ENCODE peak calls at places on chromosomes 4 and X, in four cellular contexts. One of them, this sample, is unnamed.

GRCh38 chr4:43048570-43048969 is 156.1 kb downstream of the GRXCR1 start:
- DNase-seq in osteocyte: no peak
- DNase-seq in MCF 10A: no peak
- DNase-seq in CD4-positive, alpha-beta T cell: no peak
- DNase-seq in this sample: peak

GRCh38 chrX:124860736-124861135 is 458.9 kb upstream of the TEX13C start:
- DNase-seq in osteocyte: no peak
- DNase-seq in MCF 10A: no peak
- DNase-seq in CD4-positive, alpha-beta T cell: no peak
- DNase-seq in this sample: no peak

GRCh38 chrX:49063715-49064114 is 4.9 kb downstream of the CCDC120 start:
- DNase-seq in osteocyte: no peak
- DNase-seq in MCF 10A: no peak
- DNase-seq in CD4-positive, alpha-beta T cell: no peak
- DNase-seq in this sample: no peak

GRCh38 chr4:7761720-7762119 is 177.9 kb downstream of the AFAP1 start:
- DNase-seq in osteocyte: no peak
- DNase-seq in MCF 10A: peak
- DNase-seq in CD4-positive, alpha-beta T cell: peak
- DNase-seq in this sample: peak

GRCh38 chrX:57772637-57773036 is 92.6 kb upstream of the NLRP2B start:
- DNase-seq in osteocyte: no peak
- DNase-seq in MCF 10A: peak
- DNase-seq in CD4-positive, alpha-beta T cell: no peak
- DNase-seq in this sample: no peak

GRCh38 chrX:114344756-114345155 is 239.1 kb upstream of the HTR2C start:
- DNase-seq in osteocyte: no peak
- DNase-seq in MCF 10A: peak
- DNase-seq in CD4-positive, alpha-beta T cell: no peak
- DNase-seq in this sample: peak

GRCh38 chr4:8840816-8841455 is 30.7 kb downstream of the HMX1 start:
- DNase-seq in osteocyte: no peak
- DNase-seq in MCF 10A: no peak
- DNase-seq in CD4-positive, alpha-beta T cell: no peak
- DNase-seq in this sample: no peak

GRCh38 chr4:85825937-85826678 is 351.2 kb downstream of the ARHGAP24 start:
- DNase-seq in osteocyte: no peak
- DNase-seq in MCF 10A: peak
- DNase-seq in CD4-positive, alpha-beta T cell: no peak
- DNase-seq in this sample: no peak

GRCh38 chr4:114688063-114688462 is 89.5 kb downstream of the UGT8 start:
- DNase-seq in osteocyte: no peak
- DNase-seq in MCF 10A: no peak
- DNase-seq in CD4-positive, alpha-beta T cell: no peak
- DNase-seq in this sample: no peak

GRCh38 chr4:110945600-110945999 is 322.7 kb upstream of the PITX2 start:
- DNase-seq in osteocyte: no peak
- DNase-seq in MCF 10A: no peak
- DNase-seq in CD4-positive, alpha-beta T cell: no peak
- DNase-seq in this sample: no peak

GRCh38 chrX:24963823-24964222 is 51.9 kb downstream of the ARX start:
- DNase-seq in osteocyte: no peak
- DNase-seq in MCF 10A: peak
- DNase-seq in CD4-positive, alpha-beta T cell: no peak
- DNase-seq in this sample: peak

GRCh38 chr4:118752551-118752950 is 67.4 kb downstream of the METTL14 start:
- DNase-seq in osteocyte: no peak
- DNase-seq in MCF 10A: no peak
- DNase-seq in CD4-positive, alpha-beta T cell: no peak
- DNase-seq in this sample: no peak